ENCODE peak calls at places on chromosomes 16 and 17, in nine cellular contexts. N is NCI-H460, F is IMR-90, X is EL, Q is neuronal stem cell, Z is pons, K is smooth muscle cell of the brain vasculature, D is iPS DF 19.7, C is AML-193. L is an unnamed sample.
A peak's percentile ranks its signal among the peaks of the same experiment; 100 is the strongest.

GRCh38 chr16:19005561-19006445 is 22.1 kb downstream of the TMC7 start:
- DNase-seq in N (peak; percentile 62), F (peak; percentile 27), X (peak; percentile 10), Q (no peak), Z (peak; percentile 98), K (no peak), D (no peak), C (no peak), L (no peak)

GRCh38 chr16:12133738-12134137 is 157.2 kb downstream of the SNX29 start:
- DNase-seq in N (no peak), F (peak; percentile 32), X (no peak), Q (no peak), Z (no peak), K (no peak), D (no peak), C (no peak), L (no peak)

GRCh38 chr17:2703181-2703580 is 8.4 kb downstream of the CLUH start:
- DNase-seq in N (no peak), F (no peak), X (no peak), Q (no peak), Z (no peak), K (no peak), D (no peak), C (no peak), L (no peak)

GRCh38 chr17:78223061-78223460 is 8.4 kb upstream of the TMEM235 start:
- DNase-seq in N (no peak), F (no peak), X (no peak), Q (no peak), Z (no peak), K (no peak), D (no peak), C (no peak), L (no peak)

GRCh38 chr16:8675183-8676159 is 1.1 kb downstream of the ABAT start:
- DNase-seq in N (no peak), F (no peak), X (no peak), Q (no peak), Z (no peak), K (no peak), D (no peak), C (no peak), L (no peak)

GRCh38 chr17:38459556-38459955 is 31.3 kb downstream of the ARHGAP23 start:
- DNase-seq in N (no peak), F (no peak), X (no peak), Q (no peak), Z (no peak), K (no peak), D (no peak), C (no peak), L (no peak)

GRCh38 chr17:70636517-70637133 is 467.3 kb downstream of the KCNJ2 start:
- DNase-seq in N (peak; percentile 62), F (peak; percentile 46), X (peak; percentile 33), Q (peak; percentile 40), Z (peak; percentile 76), K (peak; percentile 28), D (peak; percentile 1), C (peak; percentile 26), L (peak; percentile 16)

GRCh38 chr17:45976755-45977505 is 22.1 kb upstream of the STH start:
- DNase-seq in N (no peak), F (peak; percentile 22), X (peak; percentile 21), Q (no peak), Z (no peak), K (no peak), D (no peak), C (no peak), L (no peak)

GRCh38 chr16:19888834-19889233 is 4.2 kb upstream of the GPRC5B start:
- DNase-seq in N (no peak), F (no peak), X (no peak), Q (no peak), Z (no peak), K (no peak), D (no peak), C (no peak), L (no peak)

GRCh38 chr16:85088570-85089214 is 23.6 kb downstream of the CIBAR2 start:
- DNase-seq in N (no peak), F (no peak), X (no peak), Q (no peak), Z (peak; percentile 35), K (no peak), D (no peak), C (no peak), L (no peak)

GRCh38 chr17:42340691-42341127 is 47.5 kb downstream of the STAT3 start:
- DNase-seq in N (no peak), F (no peak), X (peak; percentile 43), Q (no peak), Z (no peak), K (no peak), D (no peak), C (no peak), L (no peak)

GRCh38 chr17:82493517-82493840 is 26.1 kb upstream of the FOXK2 start:
- DNase-seq in N (no peak), F (no peak), X (peak; percentile 41), Q (no peak), Z (no peak), K (no peak), D (no peak), C (no peak), L (no peak)